ENCODE peak calls at places on chromosomes 13 and 19, in eight cellular contexts. One of them, this sample, is unnamed.

GRCh38 chr13:42364613-42365000 is 92.7 kb downstream of the AKAP11 start:
- DNase-seq in AG04450: no peak
- DNase-seq in cardiac septum: no peak
- DNase-seq in hypothalamus: no peak
- DNase-seq in Peyer's patch: no peak
- DNase-seq in CD4-positive, alpha-beta T cell: no peak
- DNase-seq in HTR-8/SVneo: no peak
- DNase-seq in activated CD4-positive, alpha-beta T cell treated with anti-CD3 and anti-CD28 coated beads for 48 hours: no peak
- DNase-seq in this sample: no peak

GRCh38 chr19:9608912-9609311 is 12.1 kb downstream of the ZNF561 start:
- DNase-seq in AG04450: no peak
- DNase-seq in activated CD4-positive, alpha-beta T cell treated with anti-CD3 and anti-CD28 coated beads for 48 hours: no peak
- DNase-seq in Peyer's patch: no peak
- DNase-seq in hypothalamus: no peak
- DNase-seq in CD4-positive, alpha-beta T cell: no peak
- DNase-seq in HTR-8/SVneo: no peak
- DNase-seq in cardiac septum: no peak
- DNase-seq in this sample: no peak

GRCh38 chr19:58181902-58182576 is 822 bp upstream of the ZNF274 start:
- DNase-seq in hypothalamus: no peak
- DNase-seq in Peyer's patch: no peak
- DNase-seq in CD4-positive, alpha-beta T cell: peak
- DNase-seq in AG04450: no peak
- DNase-seq in activated CD4-positive, alpha-beta T cell treated with anti-CD3 and anti-CD28 coated beads for 48 hours: peak
- DNase-seq in HTR-8/SVneo: peak
- DNase-seq in cardiac septum: no peak
- DNase-seq in this sample: peak

GRCh38 chr13:70905035-70905434 is 796.8 kb upstream of the KLHL1 start:
- DNase-seq in hypothalamus: no peak
- DNase-seq in cardiac septum: no peak
- DNase-seq in HTR-8/SVneo: no peak
- DNase-seq in activated CD4-positive, alpha-beta T cell treated with anti-CD3 and anti-CD28 coated beads for 48 hours: no peak
- DNase-seq in Peyer's patch: no peak
- DNase-seq in AG04450: no peak
- DNase-seq in CD4-positive, alpha-beta T cell: no peak
- DNase-seq in this sample: no peak

GRCh38 chr13:30738946-30739528 is 3.7 kb downstream of the ALOX5AP start:
- DNase-seq in cardiac septum: no peak
- DNase-seq in CD4-positive, alpha-beta T cell: no peak
- DNase-seq in Peyer's patch: no peak
- DNase-seq in AG04450: no peak
- DNase-seq in HTR-8/SVneo: no peak
- DNase-seq in activated CD4-positive, alpha-beta T cell treated with anti-CD3 and anti-CD28 coated beads for 48 hours: no peak
- DNase-seq in hypothalamus: no peak
- DNase-seq in this sample: no peak

GRCh38 chr19:57302020-57302465 is 18.2 kb upstream of the ZNF543 start:
- DNase-seq in hypothalamus: no peak
- DNase-seq in AG04450: peak
- DNase-seq in Peyer's patch: no peak
- DNase-seq in activated CD4-positive, alpha-beta T cell treated with anti-CD3 and anti-CD28 coated beads for 48 hours: no peak
- DNase-seq in HTR-8/SVneo: no peak
- DNase-seq in CD4-positive, alpha-beta T cell: no peak
- DNase-seq in cardiac septum: no peak
- DNase-seq in this sample: peak

GRCh38 chr13:100528353-100528752 is 60.2 kb downstream of the GGACT start:
- DNase-seq in HTR-8/SVneo: no peak
- DNase-seq in CD4-positive, alpha-beta T cell: no peak
- DNase-seq in hypothalamus: no peak
- DNase-seq in activated CD4-positive, alpha-beta T cell treated with anti-CD3 and anti-CD28 coated beads for 48 hours: no peak
- DNase-seq in cardiac septum: no peak
- DNase-seq in AG04450: no peak
- DNase-seq in Peyer's patch: no peak
- DNase-seq in this sample: no peak

GRCh38 chr13:66424417-66424816 is 805.7 kb downstream of the PCDH9 start:
- DNase-seq in HTR-8/SVneo: no peak
- DNase-seq in hypothalamus: no peak
- DNase-seq in cardiac septum: no peak
- DNase-seq in activated CD4-positive, alpha-beta T cell treated with anti-CD3 and anti-CD28 coated beads for 48 hours: no peak
- DNase-seq in AG04450: peak
- DNase-seq in Peyer's patch: no peak
- DNase-seq in CD4-positive, alpha-beta T cell: no peak
- DNase-seq in this sample: no peak

GRCh38 chr19:42436006-42436405 is 6.7 kb downstream of the CXCL17 start:
- DNase-seq in activated CD4-positive, alpha-beta T cell treated with anti-CD3 and anti-CD28 coated beads for 48 hours: no peak
- DNase-seq in hypothalamus: no peak
- DNase-seq in Peyer's patch: no peak
- DNase-seq in AG04450: no peak
- DNase-seq in cardiac septum: no peak
- DNase-seq in CD4-positive, alpha-beta T cell: no peak
- DNase-seq in HTR-8/SVneo: no peak
- DNase-seq in this sample: no peak

GRCh38 chr13:71828564-71828963 is 38.4 kb downstream of the DACH1 start:
- DNase-seq in CD4-positive, alpha-beta T cell: no peak
- DNase-seq in Peyer's patch: no peak
- DNase-seq in cardiac septum: no peak
- DNase-seq in hypothalamus: no peak
- DNase-seq in activated CD4-positive, alpha-beta T cell treated with anti-CD3 and anti-CD28 coated beads for 48 hours: no peak
- DNase-seq in AG04450: no peak
- DNase-seq in HTR-8/SVneo: no peak
- DNase-seq in this sample: no peak

GRCh38 chr19:10283301-10283733 is 3.4 kb upstream of the ICAM4 start:
- DNase-seq in Peyer's patch: no peak
- DNase-seq in hypothalamus: no peak
- DNase-seq in activated CD4-positive, alpha-beta T cell treated with anti-CD3 and anti-CD28 coated beads for 48 hours: no peak
- DNase-seq in CD4-positive, alpha-beta T cell: no peak
- DNase-seq in HTR-8/SVneo: no peak
- DNase-seq in AG04450: no peak
- DNase-seq in cardiac septum: no peak
- DNase-seq in this sample: no peak

GRCh38 chr13:60078226-60078625 is 85.5 kb downstream of the DIAPH3 start:
- DNase-seq in activated CD4-positive, alpha-beta T cell treated with anti-CD3 and anti-CD28 coated beads for 48 hours: no peak
- DNase-seq in CD4-positive, alpha-beta T cell: no peak
- DNase-seq in AG04450: no peak
- DNase-seq in hypothalamus: no peak
- DNase-seq in HTR-8/SVneo: no peak
- DNase-seq in Peyer's patch: no peak
- DNase-seq in cardiac septum: no peak
- DNase-seq in this sample: no peak

GRCh38 chr13:30718661-30719520 is 16.5 kb upstream of the ALOX5AP start:
- DNase-seq in HTR-8/SVneo: peak
- DNase-seq in hypothalamus: no peak
- DNase-seq in AG04450: peak
- DNase-seq in cardiac septum: no peak
- DNase-seq in CD4-positive, alpha-beta T cell: no peak
- DNase-seq in activated CD4-positive, alpha-beta T cell treated with anti-CD3 and anti-CD28 coated beads for 48 hours: no peak
- DNase-seq in Peyer's patch: no peak
- DNase-seq in this sample: no peak

GRCh38 chr19:32977269-32977668 is 5.2 kb downstream of the FAAP24 start:
- DNase-seq in activated CD4-positive, alpha-beta T cell treated with anti-CD3 and anti-CD28 coated beads for 48 hours: no peak
- DNase-seq in Peyer's patch: no peak
- DNase-seq in cardiac septum: no peak
- DNase-seq in HTR-8/SVneo: no peak
- DNase-seq in hypothalamus: no peak
- DNase-seq in AG04450: no peak
- DNase-seq in CD4-positive, alpha-beta T cell: no peak
- DNase-seq in this sample: no peak

GRCh38 chr19:10037809-10038208 is 24.5 kb downstream of the RDH8 start:
- DNase-seq in CD4-positive, alpha-beta T cell: no peak
- DNase-seq in activated CD4-positive, alpha-beta T cell treated with anti-CD3 and anti-CD28 coated beads for 48 hours: no peak
- DNase-seq in Peyer's patch: no peak
- DNase-seq in cardiac septum: no peak
- DNase-seq in AG04450: no peak
- DNase-seq in HTR-8/SVneo: no peak
- DNase-seq in hypothalamus: no peak
- DNase-seq in this sample: no peak